ENCODE peak calls at places on chromosomes 16 and 17, in nine cellular contexts. H is lower lobe of right lung, O is cardiac muscle cell, Y is progenitor cell of endocrine pancreas, D is psoas muscle, W is GM10248, P is A549, V is brain microvascular endothelial cell, G is WTC11. S is an unnamed sample.
A peak's percentile ranks its signal among the peaks of the same experiment; 100 is the strongest.

GRCh38 chr16:30894540-30895368 is 877 bp upstream of the BCL7C start:
- DNase-seq in H (no peak), O (no peak), Y (no peak), D (no peak), W (no peak), P (no peak), V (no peak), G (no peak), S (no peak)

GRCh38 chr17:63780507-63780906 is 6.5 kb downstream of the DDX42 start:
- DNase-seq in H (no peak), O (no peak), Y (no peak), D (no peak), W (no peak), P (peak; percentile 13), V (no peak), G (no peak), S (no peak)

GRCh38 chr16:63496282-63496681 is 1460.0 kb upstream of the CDH8 start:
- DNase-seq in H (no peak), O (no peak), Y (no peak), D (no peak), W (no peak), P (no peak), V (no peak), G (no peak), S (no peak)

GRCh38 chr17:77880702-77881450 is 77.6 kb upstream of the TNRC6C start:
- DNase-seq in H (peak; percentile 38), O (no peak), Y (no peak), D (no peak), W (no peak), P (no peak), V (no peak), G (no peak), S (no peak)

GRCh38 chr16:797120-797420 is 3.5 kb downstream of the GNG13 start:
- DNase-seq in H (no peak), O (no peak), Y (no peak), D (no peak), W (no peak), P (peak; percentile 55), V (no peak), G (peak; percentile 74), S (no peak)

GRCh38 chr16:58451263-58451662 is 48.7 kb upstream of the NDRG4 start:
- DNase-seq in H (no peak), O (no peak), Y (no peak), D (no peak), W (no peak), P (no peak), V (no peak), G (no peak), S (no peak)

GRCh38 chr17:58335779-58336455 is 7.3 kb upstream of the TSPOAP1 start:
- DNase-seq in H (peak; percentile 57), O (no peak), Y (no peak), D (no peak), W (peak; percentile 65), P (no peak), V (no peak), G (no peak), S (no peak)

GRCh38 chr16:15494231-15494630 is 59.8 kb downstream of the BMERB1 start:
- DNase-seq in H (no peak), O (no peak), Y (no peak), D (no peak), W (no peak), P (peak; percentile 65), V (peak; percentile 21), G (no peak), S (no peak)

GRCh38 chr16:10729649-10730048 is 14.0 kb upstream of the NUBP1 start:
- DNase-seq in H (no peak), O (no peak), Y (no peak), D (peak; percentile 54), W (no peak), P (peak; percentile 80), V (no peak), G (no peak), S (no peak)

GRCh38 chr16:10245002-10245401 is 62.8 kb upstream of the GRIN2A start:
- DNase-seq in H (no peak), O (no peak), Y (no peak), D (no peak), W (no peak), P (no peak), V (no peak), G (no peak), S (no peak)

GRCh38 chr17:69900829-69901228 is 174.2 kb upstream of the KCNJ16 start:
- DNase-seq in H (no peak), O (peak; percentile 5), Y (no peak), D (peak; percentile 20), W (no peak), P (no peak), V (no peak), G (no peak), S (no peak)

GRCh38 chr16:80277182-80277581 is 263.6 kb upstream of the DYNLRB2 start:
- DNase-seq in H (no peak), O (no peak), Y (no peak), D (no peak), W (no peak), P (no peak), V (no peak), G (peak; percentile 63), S (no peak)

GRCh38 chr16:11439216-11439615 is 94.0 kb downstream of the RMI2 start:
- DNase-seq in H (no peak), O (no peak), Y (no peak), D (no peak), W (no peak), P (no peak), V (no peak), G (no peak), S (no peak)

GRCh38 chr16:69397821-69398521 is 12.2 kb upstream of the TERF2 start:
- DNase-seq in H (no peak), O (peak; percentile 73), Y (no peak), D (no peak), W (no peak), P (peak; percentile 93), V (peak; percentile 74), G (peak; percentile 53), S (no peak)

GRCh38 chr17:40664582-40665333 is at the start of gene KRT222:
- DNase-seq in H (no peak), O (peak; percentile 5), Y (no peak), D (no peak), W (no peak), P (no peak), V (no peak), G (no peak), S (no peak)

GRCh38 chr16:48538746-48539484 is 71.1 kb downstream of the N4BP1 start:
- DNase-seq in H (peak; percentile 45), O (peak; percentile 32), Y (no peak), D (no peak), W (no peak), P (no peak), V (no peak), G (peak; percentile 56), S (no peak)
- TF ChIP-seq CTCF in H (no peak), O (peak; percentile 53), Y (peak; percentile 52), D (no peak), W (peak; percentile 23), P (peak; percentile 19), V (peak; percentile 73), G (no peak), S (no peak)

DNA sequence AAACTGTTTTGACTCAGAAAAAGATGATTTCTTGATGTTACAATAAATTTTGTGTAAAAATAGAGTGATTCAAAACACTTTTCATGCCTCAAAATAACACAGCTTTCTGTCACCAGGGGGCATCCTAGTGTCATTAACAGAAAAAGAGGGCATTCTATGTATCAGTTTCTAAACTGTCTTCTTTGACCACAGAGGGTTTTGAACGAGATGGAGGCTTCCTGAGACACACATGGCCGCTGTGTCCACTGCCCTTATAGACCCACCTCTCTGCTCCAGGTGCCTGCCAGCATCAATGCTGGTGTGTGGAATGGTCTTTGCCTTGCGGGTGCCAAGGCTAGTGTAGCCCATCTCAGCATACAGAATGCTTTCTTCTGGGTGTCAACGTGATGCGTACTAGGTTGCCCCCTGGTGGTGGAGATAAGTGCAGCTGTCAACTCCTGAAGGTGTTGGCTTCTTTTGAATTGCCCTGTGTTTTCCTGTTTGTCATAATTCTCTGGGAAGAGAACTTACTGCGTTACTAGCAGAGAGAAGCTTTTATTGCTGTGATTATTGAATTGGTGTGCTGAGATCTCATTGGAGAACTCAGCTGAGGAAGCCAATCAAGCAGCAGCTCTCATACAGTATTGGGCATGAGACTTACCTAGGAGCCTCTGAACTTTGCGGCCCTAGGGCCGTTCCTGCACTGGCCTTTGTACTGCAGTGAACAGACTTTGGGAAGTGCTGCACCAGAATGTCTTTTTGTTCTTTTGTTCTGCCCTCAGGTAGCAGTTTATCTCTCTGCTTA is 38.6 kb downstream of the USP10 start:
- DNase-seq in H (peak; percentile 78), O (peak; percentile 84), Y (peak; percentile 47), D (peak; percentile 66), W (peak; percentile 76), P (peak; percentile 86), V (peak; percentile 82), G (peak; percentile 82), S (peak; percentile 57)
- TF ChIP-seq CTCF in H (peak; percentile 89), O (peak; percentile 87), Y (peak; percentile 89), D (peak; percentile 87), W (peak; percentile 87), P (peak; percentile 95), V (peak; percentile 91), G (peak; percentile 97), S (peak; percentile 80)

DNA sequence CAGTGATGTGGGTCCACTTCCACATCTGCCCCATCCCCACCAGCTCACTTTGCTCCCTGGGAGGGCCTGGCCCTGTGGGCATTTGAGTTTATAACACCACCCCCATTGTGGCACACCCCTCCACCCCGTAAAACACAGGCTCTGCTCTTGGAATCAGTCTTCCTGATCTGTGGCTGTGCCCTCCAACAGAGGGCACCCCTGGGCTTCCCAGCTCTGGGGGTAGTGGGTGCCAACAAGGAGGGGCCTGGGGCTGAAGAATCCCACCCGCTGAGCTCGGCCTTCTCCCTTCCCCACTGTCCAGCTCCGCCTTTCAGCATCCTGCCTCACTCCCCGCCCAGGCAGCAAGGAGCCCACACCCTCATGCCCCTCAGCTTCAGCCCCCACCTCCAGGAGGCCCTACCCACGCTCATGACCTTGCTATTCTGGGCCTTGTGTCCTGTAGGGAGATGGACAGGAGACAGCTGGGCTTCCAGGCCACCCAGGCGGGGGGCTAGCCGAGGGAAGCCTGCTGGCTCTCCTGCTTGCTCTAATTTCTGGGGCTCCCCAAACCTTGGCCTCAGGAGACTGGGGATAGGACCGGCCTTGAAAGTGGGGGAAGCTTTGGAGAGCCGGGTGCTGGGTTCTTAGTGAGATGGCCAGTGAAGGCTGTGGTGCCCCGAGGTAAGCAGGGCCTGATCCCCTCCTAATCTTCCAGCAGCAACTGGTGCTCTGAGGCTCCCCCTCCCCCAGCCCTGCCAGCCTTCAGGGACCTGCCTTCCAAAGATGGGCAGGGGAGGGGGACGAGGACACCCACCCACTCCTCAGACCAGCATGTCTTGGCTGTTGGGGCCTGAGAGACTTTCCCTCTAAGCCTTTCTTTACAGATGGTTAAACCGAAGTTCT is 2.9 kb upstream of the ATP2A1 start:
- DNase-seq in H (no peak), O (no peak), Y (no peak), D (no peak), W (no peak), P (peak; percentile 32), V (no peak), G (no peak), S (no peak)
- TF ChIP-seq CTCF in H (no peak), O (no peak), Y (no peak), D (peak; percentile 16), W (peak; percentile 9), P (peak; percentile 36), V (peak; percentile 22), G (no peak), S (no peak)

GRCh38 chr17:11268176-11268575 is 27.2 kb downstream of the SHISA6 start:
- DNase-seq in H (no peak), O (no peak), Y (no peak), D (no peak), W (no peak), P (no peak), V (no peak), G (no peak), S (no peak)

GRCh38 chr17:11269210-11269609 is 28.2 kb downstream of the SHISA6 start:
- DNase-seq in H (no peak), O (no peak), Y (no peak), D (no peak), W (no peak), P (no peak), V (no peak), G (no peak), S (no peak)

GRCh38 chr17:11264183-11264871 is 23.3 kb downstream of the SHISA6 start:
- DNase-seq in H (no peak), O (no peak), Y (no peak), D (no peak), W (no peak), P (peak; percentile 49), V (no peak), G (no peak), S (no peak)
- TF ChIP-seq CTCF in H (no peak), O (no peak), Y (peak; percentile 38), D (peak; percentile 17), W (peak; percentile 6), P (peak; percentile 21), V (peak; percentile 6), G (no peak), S (no peak)

S was measured in activated B cell treated with CpG ODN at 0.5 μM for 24 hours.